ENCODE peak calls at places on chromosome 1, in seven cellular contexts. R is GM20000, S is cardiac septum, K is epithelial cell of esophagus, Y is Caco-2, C is neural progenitor cell, H is dorsolateral prefrontal cortex. P is an unnamed sample.

GRCh38 chr1:167455786-167456446 is 62.4 kb downstream of the CD247 start:
- DNase-seq in S (no peak), K (no peak), H (no peak), C (peak; percentile 56), R (peak; percentile 64), Y (no peak), P (no peak)

GRCh38 chr1:235327559-235328270 is at the start of gene ARID4B:
- DNase-seq in H (no peak), S (peak; percentile 87), K (no peak), R (peak; percentile 95), C (peak; percentile 52), Y (no peak), P (peak; percentile 56)

GRCh38 chr1:230424440-230425251 is 1.5 kb downstream of the PGBD5 start:
- DNase-seq in S (no peak), H (peak; percentile 24), Y (no peak), C (peak; percentile 64), R (no peak), K (peak; percentile 60), P (no peak)

GRCh38 chr1:183093821-183094287 is 70.6 kb downstream of the LAMC1 start:
- DNase-seq in K (peak; percentile 92), H (no peak), Y (peak; percentile 74), C (no peak), S (no peak), R (no peak), P (no peak)

GRCh38 chr1:176939993-176940392 is 224.5 kb downstream of the ASTN1 start:
- DNase-seq in C (no peak), R (no peak), H (no peak), K (no peak), Y (no peak), S (no peak), P (no peak)

GRCh38 chr1:44672254-44672955 is 1.9 kb downstream of the TMEM53 start:
- DNase-seq in K (peak; percentile 70), S (peak; percentile 82), C (peak; percentile 49), R (no peak), Y (peak; percentile 33), H (no peak), P (no peak)

GRCh38 chr1:57483954-57484353 is 60.1 kb upstream of the DAB1 start:
- DNase-seq in Y (no peak), S (no peak), R (no peak), K (no peak), H (no peak), C (no peak), P (no peak)

GRCh38 chr1:154614247-154614646 is 6.3 kb upstream of the ADAR start:
- DNase-seq in K (no peak), Y (no peak), C (peak; percentile 10), R (no peak), H (no peak), S (no peak), P (no peak)

GRCh38 chr1:207282049-207282448 is 39.4 kb upstream of the CD55 start:
- DNase-seq in C (no peak), H (no peak), S (no peak), R (no peak), K (peak; percentile 74), Y (no peak), P (no peak)